ENCODE peak calls at places on chromosomes 7 and 10, in nine cellular contexts. B is fibroblast of the conjunctiva, T is LoVo, N is BJ, K is neural progenitor cell, X is sciatic nerve, I is adrenal gland, R is epithelial cell of esophagus, G is brain microvascular endothelial cell. H is an unnamed sample.

GRCh38 chr10:43258922-43259247 is 8.0 kb downstream of the RASGEF1A start:
- DNase-seq in R (no peak), K (no peak), T (no peak), N (no peak), B (no peak), G (no peak), I (no peak), X (no peak), H (no peak)

GRCh38 chr10:15238553-15239335 is 70.3 kb upstream of the NMT2 start:
- DNase-seq in R (no peak), X (no peak), I (no peak), N (no peak), G (peak), B (no peak), T (no peak), K (no peak), H (peak)

GRCh38 chr7:158187055-158187770 is 400.4 kb downstream of the PTPRN2 start:
- DNase-seq in X (no peak), T (no peak), K (no peak), G (no peak), R (no peak), B (no peak), N (no peak), I (no peak), H (no peak)

GRCh38 chr10:73910764-73911552 is at the start of gene PLAU:
- DNase-seq in N (no peak), I (peak), T (no peak), X (peak), R (peak), G (no peak), B (no peak), K (peak), H (no peak)

GRCh38 chr7:1365846-1366245 is 93.4 kb downstream of the MICALL2 start:
- DNase-seq in I (no peak), X (no peak), B (no peak), K (no peak), T (no peak), R (no peak), G (no peak), N (no peak), H (no peak)

GRCh38 chr7:124085168-124085567 is 52.3 kb upstream of the TMEM229A start:
- DNase-seq in R (peak), B (no peak), I (peak), K (no peak), G (peak), N (no peak), T (peak), X (no peak), H (no peak)

GRCh38 chr7:1886361-1887064 is 216.4 kb downstream of the ELFN1 start:
- DNase-seq in N (no peak), I (no peak), K (no peak), B (no peak), R (peak), G (no peak), X (no peak), T (no peak), H (no peak)

GRCh38 chr7:27162548-27162848 is 2.8 kb downstream of the HOXA9 start:
- DNase-seq in B (no peak), R (no peak), X (no peak), I (no peak), N (no peak), G (no peak), T (peak), K (no peak), H (peak)

GRCh38 chr10:62463364-62463763 is 89.2 kb downstream of the ZNF365 start:
- DNase-seq in B (no peak), X (no peak), T (no peak), I (no peak), K (no peak), N (no peak), G (no peak), R (no peak), H (no peak)

GRCh38 chr10:100562806-100563293 is 27.1 kb downstream of the HIF1AN start:
- DNase-seq in T (no peak), X (no peak), N (no peak), I (peak), B (peak), G (peak), K (peak), R (peak), H (peak)

GRCh38 chr7:18276380-18276779 is 219.2 kb upstream of the HDAC9 start:
- DNase-seq in I (no peak), N (no peak), R (no peak), K (no peak), B (no peak), X (no peak), G (no peak), T (no peak), H (no peak)

GRCh38 chr7:44398953-44399574 is 73.7 kb upstream of the CAMK2B start:
- DNase-seq in I (peak), N (no peak), K (no peak), R (no peak), T (no peak), B (peak), X (peak), G (no peak), H (no peak)

GRCh38 chr10:126705951-126706565 is 35.6 kb upstream of the C10orf90 start:
- DNase-seq in G (no peak), R (no peak), I (no peak), T (no peak), B (no peak), N (no peak), X (no peak), K (no peak), H (no peak)

GRCh38 chr10:34710391-34710751 is 104.7 kb downstream of the PARD3 start:
- DNase-seq in N (no peak), G (peak), X (no peak), I (peak), K (no peak), B (peak), T (no peak), R (peak), H (peak)

GRCh38 chr7:28144266-28144665 is 36.3 kb downstream of the JAZF1 start:
- DNase-seq in X (no peak), B (no peak), T (no peak), K (peak), I (no peak), R (no peak), G (no peak), N (no peak), H (no peak)

GRCh38 chr10:50375051-50375452 is 123.7 kb upstream of the ASAH2 start:
- DNase-seq in R (peak), I (no peak), K (no peak), G (no peak), X (no peak), T (no peak), B (no peak), N (no peak), H (no peak)

GRCh38 chr7:36217211-36217960 is 64.3 kb downstream of the EEPD1 start:
- DNase-seq in R (no peak), I (no peak), B (no peak), K (no peak), N (no peak), T (no peak), G (no peak), X (no peak), H (no peak)

GRCh38 chr10:88735661-88736060 is 24.2 kb upstream of the LIPN start:
- DNase-seq in T (no peak), K (no peak), I (no peak), G (no peak), N (no peak), R (peak), B (no peak), X (no peak), H (no peak)

GRCh38 chr7:105439174-105439893 is 50.6 kb upstream of the SRPK2 start:
- DNase-seq in N (peak), X (no peak), R (peak), I (no peak), T (peak), G (peak), K (no peak), B (no peak), H (peak)

GRCh38 chr7:4103352-4104091 is 578.6 kb upstream of the FOXK1 start:
- DNase-seq in X (no peak), N (no peak), R (no peak), T (no peak), K (no peak), I (no peak), G (peak), B (no peak), H (no peak)

GRCh38 chr7:114922151-114922651 is 307 bp downstream of the MDFIC start:
- DNase-seq in K (peak), I (peak), X (peak), T (peak), R (peak), N (no peak), G (peak), B (no peak), H (no peak)

GRCh38 chr10:14684363-14684762 is 90.3 kb downstream of the FAM107B start:
- DNase-seq in X (no peak), N (no peak), I (no peak), K (no peak), R (no peak), T (no peak), G (no peak), B (no peak), H (no peak)

GRCh38 chr7:36605662-36606441 is 118.4 kb downstream of the AOAH start:
- DNase-seq in X (no peak), R (no peak), G (no peak), N (no peak), I (no peak), B (no peak), K (no peak), T (no peak), H (no peak)

GRCh38 chr7:105875505-105875904 is 894 bp downstream of the ATXN7L1 start:
- DNase-seq in G (no peak), T (no peak), X (no peak), K (no peak), B (no peak), R (peak), N (no peak), I (no peak), H (no peak)

GRCh38 chr10:71423268-71423667 is 26.5 kb downstream of the CDH23 start:
- DNase-seq in I (no peak), K (no peak), B (no peak), N (no peak), G (no peak), X (peak), T (no peak), R (no peak), H (no peak)

GRCh38 chr10:100978896-100979185 is 8.5 kb downstream of the MRPL43 start:
- DNase-seq in K (no peak), B (no peak), N (no peak), X (peak), R (no peak), I (no peak), T (no peak), G (no peak), H (no peak)

GRCh38 chr7:81114682-81115081 is 195.8 kb upstream of the SEMA3C start:
- DNase-seq in N (no peak), R (no peak), K (no peak), B (no peak), X (no peak), I (no peak), G (no peak), T (no peak), H (no peak)

GRCh38 chr7:81074406-81074805 is 155.6 kb upstream of the SEMA3C start:
- DNase-seq in I (no peak), G (no peak), B (no peak), R (peak), N (no peak), T (no peak), K (no peak), X (no peak), H (no peak)

H was measured in GM04504.